ENCODE peak calls at places on chromosome 7, in nine cellular contexts. One of them, this sample, is unnamed.

GRCh38 chr7:111639894-111640293 is 77.6 kb upstream of the IMMP2L start:
- DNase-seq in tibial nerve: peak
- DNase-seq in MCF 10A: no peak
- DNase-seq in IMR-90: peak
- DNase-seq in activated B cell treated with CpG ODN at 0.5 μM for 24 hours: no peak
- DNase-seq in AG04450: peak
- DNase-seq in Panc1: no peak
- DNase-seq in fibroblast of lung: peak
- DNase-seq in osteoblast: no peak
- DNase-seq in this sample: no peak

GRCh38 chr7:23597908-23598224 is 684 bp downstream of the CCDC126 start:
- DNase-seq in fibroblast of lung: no peak
- DNase-seq in activated B cell treated with CpG ODN at 0.5 μM for 24 hours: no peak
- DNase-seq in tibial nerve: peak
- DNase-seq in MCF 10A: no peak
- DNase-seq in Panc1: no peak
- DNase-seq in IMR-90: no peak
- DNase-seq in AG04450: no peak
- DNase-seq in osteoblast: no peak
- DNase-seq in this sample: no peak

GRCh38 chr7:110119883-110120581 is 970.9 kb upstream of the LRRN3 start:
- DNase-seq in AG04450: no peak
- DNase-seq in osteoblast: no peak
- DNase-seq in fibroblast of lung: no peak
- DNase-seq in Panc1: no peak
- DNase-seq in tibial nerve: no peak
- DNase-seq in IMR-90: peak
- DNase-seq in activated B cell treated with CpG ODN at 0.5 μM for 24 hours: no peak
- DNase-seq in MCF 10A: peak
- DNase-seq in this sample: no peak

GRCh38 chr7:130987092-130987491 is 253.1 kb upstream of the KLF14 start:
- DNase-seq in IMR-90: no peak
- DNase-seq in AG04450: no peak
- DNase-seq in fibroblast of lung: no peak
- DNase-seq in MCF 10A: no peak
- DNase-seq in Panc1: no peak
- DNase-seq in osteoblast: no peak
- DNase-seq in tibial nerve: no peak
- DNase-seq in activated B cell treated with CpG ODN at 0.5 μM for 24 hours: no peak
- DNase-seq in this sample: no peak

GRCh38 chr7:80392229-80393169 is 119.4 kb downstream of the GNAT3 start:
- DNase-seq in Panc1: no peak
- DNase-seq in MCF 10A: peak
- DNase-seq in AG04450: no peak
- DNase-seq in osteoblast: no peak
- DNase-seq in activated B cell treated with CpG ODN at 0.5 μM for 24 hours: no peak
- DNase-seq in IMR-90: peak
- DNase-seq in fibroblast of lung: peak
- DNase-seq in tibial nerve: no peak
- DNase-seq in this sample: no peak

GRCh38 chr7:139869886-139870285 is 40.8 kb downstream of the TBXAS1 start:
- DNase-seq in activated B cell treated with CpG ODN at 0.5 μM for 24 hours: no peak
- DNase-seq in IMR-90: no peak
- DNase-seq in Panc1: no peak
- DNase-seq in fibroblast of lung: no peak
- DNase-seq in MCF 10A: no peak
- DNase-seq in tibial nerve: no peak
- DNase-seq in osteoblast: no peak
- DNase-seq in AG04450: no peak
- DNase-seq in this sample: no peak

GRCh38 chr7:42123716-42124115 is 113.3 kb downstream of the GLI3 start:
- DNase-seq in AG04450: no peak
- DNase-seq in osteoblast: no peak
- DNase-seq in IMR-90: no peak
- DNase-seq in activated B cell treated with CpG ODN at 0.5 μM for 24 hours: no peak
- DNase-seq in fibroblast of lung: no peak
- DNase-seq in MCF 10A: no peak
- DNase-seq in Panc1: no peak
- DNase-seq in tibial nerve: no peak
- DNase-seq in this sample: no peak

GRCh38 chr7:151125835-151126481 is 39.7 kb downstream of the AGAP3 start:
- DNase-seq in Panc1: no peak
- DNase-seq in tibial nerve: no peak
- DNase-seq in fibroblast of lung: peak
- DNase-seq in MCF 10A: no peak
- DNase-seq in AG04450: no peak
- DNase-seq in osteoblast: peak
- DNase-seq in activated B cell treated with CpG ODN at 0.5 μM for 24 hours: no peak
- DNase-seq in IMR-90: no peak
- DNase-seq in this sample: no peak

GRCh38 chr7:148079681-148080080 is 510.9 kb upstream of the C7orf33 start:
- DNase-seq in MCF 10A: no peak
- DNase-seq in fibroblast of lung: no peak
- DNase-seq in activated B cell treated with CpG ODN at 0.5 μM for 24 hours: no peak
- DNase-seq in IMR-90: no peak
- DNase-seq in Panc1: no peak
- DNase-seq in osteoblast: no peak
- DNase-seq in tibial nerve: no peak
- DNase-seq in AG04450: no peak
- DNase-seq in this sample: no peak

GRCh38 chr7:18570890-18571478 is 75.4 kb downstream of the HDAC9 start:
- DNase-seq in MCF 10A: peak
- DNase-seq in Panc1: no peak
- DNase-seq in fibroblast of lung: peak
- DNase-seq in activated B cell treated with CpG ODN at 0.5 μM for 24 hours: no peak
- DNase-seq in osteoblast: no peak
- DNase-seq in AG04450: no peak
- DNase-seq in tibial nerve: no peak
- DNase-seq in IMR-90: peak
- DNase-seq in this sample: no peak

GRCh38 chr7:108234281-108234680 is 104.1 kb upstream of the LAMB4 start:
- DNase-seq in tibial nerve: no peak
- DNase-seq in osteoblast: no peak
- DNase-seq in activated B cell treated with CpG ODN at 0.5 μM for 24 hours: no peak
- DNase-seq in MCF 10A: no peak
- DNase-seq in IMR-90: peak
- DNase-seq in fibroblast of lung: no peak
- DNase-seq in AG04450: no peak
- DNase-seq in Panc1: no peak
- DNase-seq in this sample: no peak

GRCh38 chr7:24457215-24457549 is 116.1 kb upstream of the PALS2 start:
- DNase-seq in MCF 10A: no peak
- DNase-seq in IMR-90: no peak
- DNase-seq in osteoblast: no peak
- DNase-seq in AG04450: no peak
- DNase-seq in tibial nerve: no peak
- DNase-seq in fibroblast of lung: no peak
- DNase-seq in Panc1: no peak
- DNase-seq in activated B cell treated with CpG ODN at 0.5 μM for 24 hours: no peak
- DNase-seq in this sample: no peak

GRCh38 chr7:103011650-103012049 is 62.9 kb downstream of the FBXL13 start:
- DNase-seq in tibial nerve: no peak
- DNase-seq in IMR-90: peak
- DNase-seq in fibroblast of lung: peak
- DNase-seq in Panc1: no peak
- DNase-seq in activated B cell treated with CpG ODN at 0.5 μM for 24 hours: no peak
- DNase-seq in AG04450: no peak
- DNase-seq in osteoblast: no peak
- DNase-seq in MCF 10A: peak
- DNase-seq in this sample: no peak

GRCh38 chr7:49166441-49166840 is 242.1 kb downstream of the CDC14C start:
- DNase-seq in Panc1: no peak
- DNase-seq in MCF 10A: peak
- DNase-seq in IMR-90: no peak
- DNase-seq in tibial nerve: no peak
- DNase-seq in AG04450: no peak
- DNase-seq in fibroblast of lung: no peak
- DNase-seq in osteoblast: no peak
- DNase-seq in activated B cell treated with CpG ODN at 0.5 μM for 24 hours: no peak
- DNase-seq in this sample: no peak

GRCh38 chr7:28411876-28412662 is at the start of gene CREB5:
- DNase-seq in activated B cell treated with CpG ODN at 0.5 μM for 24 hours: no peak
- DNase-seq in AG04450: no peak
- DNase-seq in osteoblast: no peak
- DNase-seq in Panc1: no peak
- DNase-seq in IMR-90: peak
- DNase-seq in tibial nerve: no peak
- DNase-seq in fibroblast of lung: peak
- DNase-seq in MCF 10A: no peak
- DNase-seq in this sample: no peak

DNA sequence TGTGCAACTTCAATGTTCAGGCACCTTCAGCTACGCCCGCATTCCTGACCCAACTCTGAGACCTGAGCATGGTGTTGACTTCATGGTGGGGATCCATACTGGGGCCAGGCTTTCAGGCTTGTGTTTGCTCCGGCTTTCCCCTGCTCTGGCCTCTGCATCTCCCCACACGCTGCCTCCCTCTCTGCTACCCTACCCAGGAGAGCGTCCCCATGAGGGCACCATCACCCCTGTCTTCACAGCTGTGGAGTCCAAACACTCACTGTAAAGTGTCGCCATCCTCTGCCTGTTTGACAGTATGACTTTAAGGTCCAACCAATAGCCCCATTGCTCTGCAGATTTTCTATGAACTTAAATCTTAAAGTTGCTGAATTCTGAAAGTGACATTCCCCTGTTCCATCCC is 199.0 kb upstream of the GRB10 start:
- DNase-seq in activated B cell treated with CpG ODN at 0.5 μM for 24 hours: no peak
- DNase-seq in fibroblast of lung: no peak
- DNase-seq in tibial nerve: no peak
- DNase-seq in AG04450: no peak
- DNase-seq in IMR-90: no peak
- DNase-seq in osteoblast: no peak
- DNase-seq in MCF 10A: no peak
- DNase-seq in Panc1: no peak
- DNase-seq in this sample: no peak
- TF ChIP-seq CTCF in activated B cell treated with CpG ODN at 0.5 μM for 24 hours: no peak
- TF ChIP-seq CTCF in fibroblast of lung: no peak
- TF ChIP-seq CTCF in tibial nerve: no peak
- TF ChIP-seq CTCF in AG04450: no peak
- TF ChIP-seq CTCF in IMR-90: no peak
- TF ChIP-seq CTCF in osteoblast: no peak
- TF ChIP-seq CTCF in MCF 10A: no peak
- TF ChIP-seq CTCF in Panc1: peak
- TF ChIP-seq CTCF in this sample: no peak

GRCh38 chr7:73353243-73353642 is 25.3 kb downstream of the FKBP6 start:
- DNase-seq in osteoblast: no peak
- DNase-seq in tibial nerve: no peak
- DNase-seq in AG04450: no peak
- DNase-seq in MCF 10A: no peak
- DNase-seq in activated B cell treated with CpG ODN at 0.5 μM for 24 hours: no peak
- DNase-seq in IMR-90: no peak
- DNase-seq in Panc1: no peak
- DNase-seq in fibroblast of lung: no peak
- DNase-seq in this sample: no peak

GRCh38 chr7:73352784-73353183 is 24.8 kb downstream of the FKBP6 start:
- DNase-seq in tibial nerve: no peak
- DNase-seq in MCF 10A: no peak
- DNase-seq in AG04450: no peak
- DNase-seq in IMR-90: no peak
- DNase-seq in activated B cell treated with CpG ODN at 0.5 μM for 24 hours: no peak
- DNase-seq in Panc1: no peak
- DNase-seq in osteoblast: no peak
- DNase-seq in fibroblast of lung: no peak
- DNase-seq in this sample: no peak

GRCh38 chr7:73354196-73354595 is 26.2 kb downstream of the FKBP6 start:
- DNase-seq in AG04450: no peak
- DNase-seq in activated B cell treated with CpG ODN at 0.5 μM for 24 hours: no peak
- DNase-seq in fibroblast of lung: no peak
- DNase-seq in MCF 10A: no peak
- DNase-seq in tibial nerve: no peak
- DNase-seq in Panc1: no peak
- DNase-seq in IMR-90: no peak
- DNase-seq in osteoblast: peak
- DNase-seq in this sample: no peak

GRCh38 chr7:73351447-73352167 is 23.6 kb downstream of the FKBP6 start:
- DNase-seq in activated B cell treated with CpG ODN at 0.5 μM for 24 hours: no peak
- DNase-seq in MCF 10A: no peak
- DNase-seq in IMR-90: no peak
- DNase-seq in fibroblast of lung: no peak
- DNase-seq in osteoblast: peak
- DNase-seq in tibial nerve: no peak
- DNase-seq in Panc1: no peak
- DNase-seq in AG04450: no peak
- DNase-seq in this sample: no peak

GRCh38 chr7:73350311-73351068 is 22.5 kb downstream of the FKBP6 start:
- DNase-seq in activated B cell treated with CpG ODN at 0.5 μM for 24 hours: no peak
- DNase-seq in fibroblast of lung: no peak
- DNase-seq in tibial nerve: no peak
- DNase-seq in osteoblast: peak
- DNase-seq in AG04450: no peak
- DNase-seq in MCF 10A: no peak
- DNase-seq in IMR-90: no peak
- DNase-seq in Panc1: no peak
- DNase-seq in this sample: no peak
- TF ChIP-seq CTCF in activated B cell treated with CpG ODN at 0.5 μM for 24 hours: no peak
- TF ChIP-seq CTCF in fibroblast of lung: no peak
- TF ChIP-seq CTCF in tibial nerve: no peak
- TF ChIP-seq CTCF in osteoblast: no peak
- TF ChIP-seq CTCF in AG04450: no peak
- TF ChIP-seq CTCF in MCF 10A: no peak
- TF ChIP-seq CTCF in IMR-90: no peak
- TF ChIP-seq CTCF in Panc1: no peak
- TF ChIP-seq CTCF in this sample: no peak

DNA sequence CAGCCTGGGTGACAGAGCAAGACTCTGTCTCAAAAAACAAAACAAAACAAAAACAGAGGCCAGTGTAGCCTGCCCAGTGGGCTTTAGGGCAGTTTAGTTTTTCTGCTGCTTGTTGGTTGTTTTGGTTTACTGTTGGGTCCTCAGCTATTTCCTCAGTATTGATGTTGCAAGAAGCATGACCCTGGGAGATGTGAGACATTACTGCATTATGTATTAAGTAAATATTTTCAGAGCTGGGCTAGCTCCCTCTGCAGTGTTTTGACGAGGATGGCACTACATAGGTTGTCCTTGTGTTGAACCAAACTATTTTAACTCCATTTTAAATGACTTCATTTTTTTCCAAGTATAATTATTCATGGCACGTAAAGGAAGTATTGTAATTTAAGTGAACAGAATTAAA is 4.8 kb downstream of the AKAP9 start:
- DNase-seq in MCF 10A: peak
- DNase-seq in fibroblast of lung: peak
- DNase-seq in osteoblast: peak
- DNase-seq in AG04450: peak
- DNase-seq in Panc1: peak
- DNase-seq in activated B cell treated with CpG ODN at 0.5 μM for 24 hours: no peak
- DNase-seq in tibial nerve: peak
- DNase-seq in IMR-90: peak
- DNase-seq in this sample: no peak
- TF ChIP-seq CTCF in MCF 10A: peak
- TF ChIP-seq CTCF in fibroblast of lung: peak
- TF ChIP-seq CTCF in osteoblast: peak
- TF ChIP-seq CTCF in AG04450: peak
- TF ChIP-seq CTCF in Panc1: no peak
- TF ChIP-seq CTCF in activated B cell treated with CpG ODN at 0.5 μM for 24 hours: no peak
- TF ChIP-seq CTCF in tibial nerve: peak
- TF ChIP-seq CTCF in IMR-90: peak
- TF ChIP-seq CTCF in this sample: no peak

DNA sequence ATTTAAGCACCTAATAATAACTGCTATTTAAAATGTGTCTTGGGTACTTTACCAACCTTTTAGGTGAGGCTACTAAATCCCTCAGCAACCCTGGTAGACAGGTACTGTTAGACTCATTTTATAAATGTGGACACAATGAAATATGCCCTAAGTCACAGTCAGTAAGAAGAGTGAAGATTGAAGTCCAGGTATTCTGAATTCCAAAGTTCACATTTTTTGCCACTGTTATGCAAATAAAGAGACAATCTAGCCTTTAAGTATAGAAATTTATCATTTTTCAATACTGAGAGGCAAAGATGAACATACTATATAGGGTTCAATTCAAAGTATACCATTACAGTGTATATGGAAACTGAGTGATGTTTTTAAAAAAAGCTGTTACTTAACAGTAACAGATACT is 102.7 kb downstream of the LMBR1 start:
- DNase-seq in Panc1: no peak
- DNase-seq in MCF 10A: no peak
- DNase-seq in fibroblast of lung: no peak
- DNase-seq in AG04450: no peak
- DNase-seq in tibial nerve: no peak
- DNase-seq in osteoblast: no peak
- DNase-seq in IMR-90: no peak
- DNase-seq in activated B cell treated with CpG ODN at 0.5 μM for 24 hours: no peak
- DNase-seq in this sample: no peak
- TF ChIP-seq CTCF in Panc1: no peak
- TF ChIP-seq CTCF in MCF 10A: no peak
- TF ChIP-seq CTCF in fibroblast of lung: no peak
- TF ChIP-seq CTCF in AG04450: no peak
- TF ChIP-seq CTCF in tibial nerve: no peak
- TF ChIP-seq CTCF in osteoblast: no peak
- TF ChIP-seq CTCF in IMR-90: no peak
- TF ChIP-seq CTCF in activated B cell treated with CpG ODN at 0.5 μM for 24 hours: no peak
- TF ChIP-seq CTCF in this sample: no peak